ENCODE peak calls at places on chromosomes 1 and 21, in nine cellular contexts. P, X, D, H, Y, A, E, M and T are unnamed samples.
A peak's percentile ranks its signal among the peaks of the same experiment; 100 is the strongest.

GRCh38 chr1:227761621-227762230 is 26.5 kb downstream of the SNAP47 start:
- DNase-seq in X (no peak), E (no peak), M (peak; percentile 63), D (no peak), A (no peak), P (no peak), Y (no peak), H (no peak), T (no peak)

GRCh38 chr1:154445040-154445472 is 39.9 kb downstream of the IL6R start:
- DNase-seq in A (no peak), Y (no peak), P (no peak), D (peak; percentile 39), X (no peak), M (no peak), H (no peak), E (no peak), T (no peak)

GRCh38 chr1:106526650-106527049 is 529.8 kb upstream of the PRMT6 start:
- DNase-seq in M (no peak), X (no peak), A (no peak), E (no peak), H (no peak), Y (no peak), D (no peak), P (no peak), T (no peak)

GRCh38 chr21:24259241-24259640 is 1348.0 kb downstream of the MRPL39 start:
- DNase-seq in A (no peak), H (no peak), X (no peak), Y (no peak), M (no peak), E (no peak), P (no peak), D (no peak), T (no peak)

GRCh38 chr1:23101101-23101827 is 67.4 kb downstream of the LUZP1 start:
- DNase-seq in D (no peak), H (no peak), E (no peak), Y (no peak), X (no peak), A (no peak), P (no peak), M (no peak), T (no peak)

GRCh38 chr1:19651141-19651737 is 7.1 kb downstream of the NBL1 start:
- DNase-seq in X (no peak), H (peak; percentile 60), A (peak; percentile 40), M (no peak), E (peak; percentile 43), P (peak; percentile 67), Y (no peak), D (peak; percentile 59), T (no peak)

GRCh38 chr1:109827986-109828385 is 64.3 kb upstream of the EPS8L3 start:
- DNase-seq in M (no peak), X (no peak), P (no peak), E (no peak), D (no peak), Y (peak; percentile 81), A (no peak), H (no peak), T (no peak)

GRCh38 chr1:154623358-154623757 is 15.4 kb upstream of the ADAR start:
- DNase-seq in X (no peak), E (no peak), A (no peak), P (no peak), H (peak; percentile 23), D (no peak), M (peak; percentile 55), Y (no peak), T (no peak)

GRCh38 chr21:34808569-34809204 is 139.9 kb downstream of the CLIC6 start:
- DNase-seq in M (no peak), X (no peak), A (no peak), E (no peak), Y (no peak), H (no peak), P (no peak), D (no peak), T (no peak)

GRCh38 chr1:59061876-59062275 is 235.0 kb upstream of the FGGY start:
- DNase-seq in H (peak; percentile 59), M (no peak), P (peak; percentile 73), X (no peak), D (no peak), Y (no peak), E (peak; percentile 38), A (peak; percentile 59), T (peak; percentile 87)

GRCh38 chr1:228510101-228510850 is 23.1 kb downstream of the RNF187 start:
- DNase-seq in P (no peak), D (no peak), A (no peak), Y (no peak), H (no peak), E (no peak), M (no peak), X (no peak), T (no peak)

GRCh38 chr1:230792691-230793462 is 45.7 kb downstream of the CAPN9 start:
- DNase-seq in A (no peak), E (no peak), P (no peak), X (no peak), M (no peak), H (no peak), Y (peak; percentile 77), D (no peak), T (peak; percentile 60)

GRCh38 chr21:41098076-41098475 is 69.9 kb upstream of the BACE2 start:
- DNase-seq in A (no peak), X (no peak), H (no peak), E (no peak), D (no peak), Y (no peak), M (no peak), P (no peak), T (no peak)

GRCh38 chr1:21955058-21955457 is 17.9 kb upstream of the HSPG2 start:
- DNase-seq in M (no peak), Y (no peak), H (peak; percentile 27), D (no peak), A (no peak), E (no peak), P (peak; percentile 67), X (peak; percentile 42), T (no peak)

GRCh38 chr1:33824321-33824720 is 39.6 kb upstream of the HMGB4 start:
- DNase-seq in H (no peak), D (no peak), Y (peak; percentile 70), E (no peak), A (no peak), X (no peak), P (no peak), M (no peak), T (no peak)

GRCh38 chr21:43985690-43986251 is 26.3 kb upstream of the TRAPPC10 start:
- DNase-seq in A (no peak), H (no peak), E (no peak), Y (no peak), D (no peak), M (no peak), P (no peak), X (no peak), T (no peak)

GRCh38 chr21:46667735-46668380 is 32.4 kb downstream of the PRMT2 start:
- DNase-seq in X (no peak), M (no peak), A (no peak), E (no peak), D (peak; percentile 39), Y (no peak), P (no peak), H (no peak), T (no peak)

GRCh38 chr1:56286506-56286905 is 292.9 kb downstream of the PLPP3 start:
- DNase-seq in P (no peak), E (no peak), X (no peak), M (no peak), Y (no peak), A (no peak), D (no peak), H (no peak), T (no peak)

GRCh38 chr1:244012232-244012631 is 38.9 kb upstream of the ZBTB18 start:
- DNase-seq in A (peak; percentile 8), D (no peak), P (no peak), H (no peak), X (no peak), E (no peak), Y (no peak), M (no peak), T (no peak)

GRCh38 chr1:168234846-168235547 is 9.2 kb downstream of the SFT2D2 start:
- DNase-seq in H (peak; percentile 37), P (no peak), E (no peak), A (no peak), M (no peak), Y (no peak), X (no peak), D (peak; percentile 35), T (no peak)

GRCh38 chr1:31706384-31707058 is 2.7 kb upstream of the COL16A1 start:
- DNase-seq in D (no peak), P (no peak), M (no peak), H (no peak), Y (no peak), A (no peak), X (no peak), E (no peak), T (no peak)

GRCh38 chr1:25922064-25922632 is 15.9 kb upstream of the STMN1 start:
- DNase-seq in D (no peak), E (no peak), X (no peak), Y (no peak), M (no peak), A (no peak), P (no peak), H (no peak), T (no peak)

GRCh38 chr1:114203722-114204121 is 50.1 kb upstream of the SYT6 start:
- DNase-seq in X (no peak), P (no peak), E (no peak), H (no peak), M (no peak), A (no peak), Y (no peak), D (no peak), T (no peak)
- TF ChIP-seq POLR2A in X (no peak), P (no peak), E (no peak), H (no peak), M (no peak), A (no peak), Y (no peak), D (no peak), T (no peak)

DNA sequence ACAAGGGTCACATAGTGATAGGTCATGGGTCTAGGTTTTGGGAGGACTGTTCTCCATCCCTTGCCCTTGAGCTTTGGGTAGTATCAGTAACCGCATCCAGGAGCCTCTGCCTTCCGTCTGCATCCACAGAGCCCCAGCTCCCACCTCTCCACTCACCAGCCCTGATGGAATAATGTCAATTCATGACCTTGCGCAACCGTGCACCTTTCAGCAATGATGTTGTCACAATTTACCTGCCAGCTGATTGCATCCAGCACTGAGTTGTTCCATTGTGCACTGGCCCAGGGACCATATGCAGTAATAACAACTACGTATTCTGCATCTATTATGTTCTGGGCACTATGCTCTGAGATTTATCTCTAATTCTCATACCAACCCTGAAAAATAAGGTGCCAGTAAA is 1.4 kb downstream of the CAPN8 start:
- DNase-seq in X (no peak), Y (no peak), D (no peak), H (no peak), A (no peak), M (no peak), P (no peak), E (no peak), T (no peak)
- TF ChIP-seq POLR2A in X (no peak), Y (no peak), D (no peak), H (no peak), A (no peak), M (no peak), P (no peak), E (no peak), T (no peak)

GRCh38 chr1:8867878-8868567 is 10.5 kb downstream of the ENO1 start:
- DNase-seq in X (no peak), A (no peak), Y (no peak), E (no peak), H (no peak), D (no peak), M (no peak), P (no peak), T (no peak)
- TF ChIP-seq POLR2A in X (no peak), A (no peak), Y (no peak), E (no peak), H (no peak), D (peak; percentile 73), M (no peak), P (no peak), T (no peak)

GRCh38 chr1:54488831-54489626 is 59.0 kb upstream of the ACOT11 start:
- DNase-seq in H (peak; percentile 73), M (peak; percentile 95), D (peak; percentile 93), Y (no peak), A (peak; percentile 69), P (peak; percentile 83), E (peak; percentile 81), X (peak; percentile 83), T (peak; percentile 69)
- TF ChIP-seq POLR2A in H (peak; percentile 26), M (no peak), D (no peak), Y (no peak), A (peak; percentile 12), P (no peak), E (no peak), X (no peak), T (no peak)